ENCODE peak calls at places on chromosomes 7 and 10, in eight cellular contexts. One of them, this sample, is unnamed.

GRCh38 chr7:100159099-100159623 is 638 bp upstream of the TRAPPC14 start:
- DNase-seq in fibroblast of lung: no peak
- DNase-seq in IMR-90: no peak
- DNase-seq in ovary: peak
- DNase-seq in CD4-positive, CD25-positive, alpha-beta regulatory T cell: no peak
- DNase-seq in endodermal cell: peak
- DNase-seq in naive thymus-derived CD4-positive, alpha-beta T cell: no peak
- DNase-seq in stomach: no peak
- DNase-seq in this sample: no peak

GRCh38 chr7:91759205-91759863 is 121.2 kb downstream of the MTERF1 start:
- DNase-seq in fibroblast of lung: peak
- DNase-seq in IMR-90: no peak
- DNase-seq in ovary: no peak
- DNase-seq in CD4-positive, CD25-positive, alpha-beta regulatory T cell: no peak
- DNase-seq in endodermal cell: peak
- DNase-seq in naive thymus-derived CD4-positive, alpha-beta T cell: no peak
- DNase-seq in stomach: peak
- DNase-seq in this sample: peak

GRCh38 chr10:43235070-43235900 is 31.6 kb downstream of the RASGEF1A start:
- DNase-seq in fibroblast of lung: no peak
- DNase-seq in IMR-90: no peak
- DNase-seq in ovary: no peak
- DNase-seq in CD4-positive, CD25-positive, alpha-beta regulatory T cell: no peak
- DNase-seq in endodermal cell: peak
- DNase-seq in naive thymus-derived CD4-positive, alpha-beta T cell: no peak
- DNase-seq in stomach: no peak
- DNase-seq in this sample: peak

GRCh38 chr10:59971915-59972314 is 65.6 kb upstream of the CCDC6 start:
- DNase-seq in fibroblast of lung: peak
- DNase-seq in IMR-90: no peak
- DNase-seq in ovary: no peak
- DNase-seq in CD4-positive, CD25-positive, alpha-beta regulatory T cell: no peak
- DNase-seq in endodermal cell: no peak
- DNase-seq in naive thymus-derived CD4-positive, alpha-beta T cell: no peak
- DNase-seq in stomach: peak
- DNase-seq in this sample: peak

GRCh38 chr10:80568306-80568705 is 30.6 kb downstream of the SH2D4B start:
- DNase-seq in fibroblast of lung: no peak
- DNase-seq in IMR-90: no peak
- DNase-seq in ovary: no peak
- DNase-seq in CD4-positive, CD25-positive, alpha-beta regulatory T cell: no peak
- DNase-seq in endodermal cell: no peak
- DNase-seq in naive thymus-derived CD4-positive, alpha-beta T cell: no peak
- DNase-seq in stomach: no peak
- DNase-seq in this sample: no peak

GRCh38 chr10:106577266-106577665 is 587.2 kb downstream of the SORCS1 start:
- DNase-seq in fibroblast of lung: peak
- DNase-seq in IMR-90: peak
- DNase-seq in ovary: no peak
- DNase-seq in CD4-positive, CD25-positive, alpha-beta regulatory T cell: no peak
- DNase-seq in endodermal cell: peak
- DNase-seq in naive thymus-derived CD4-positive, alpha-beta T cell: no peak
- DNase-seq in stomach: no peak
- DNase-seq in this sample: no peak

GRCh38 chr7:23349484-23350157 is 50.5 kb downstream of the MALSU1 start:
- DNase-seq in fibroblast of lung: peak
- DNase-seq in IMR-90: peak
- DNase-seq in ovary: no peak
- DNase-seq in CD4-positive, CD25-positive, alpha-beta regulatory T cell: no peak
- DNase-seq in endodermal cell: peak
- DNase-seq in naive thymus-derived CD4-positive, alpha-beta T cell: no peak
- DNase-seq in stomach: no peak
- DNase-seq in this sample: no peak

GRCh38 chr7:97014145-97014544 is 8.8 kb downstream of the DLX6 start:
- DNase-seq in fibroblast of lung: no peak
- DNase-seq in IMR-90: no peak
- DNase-seq in ovary: no peak
- DNase-seq in CD4-positive, CD25-positive, alpha-beta regulatory T cell: no peak
- DNase-seq in endodermal cell: no peak
- DNase-seq in naive thymus-derived CD4-positive, alpha-beta T cell: no peak
- DNase-seq in stomach: no peak
- DNase-seq in this sample: no peak

GRCh38 chr10:30056767-30057355 is 2.5 kb downstream of the JCAD start:
- DNase-seq in fibroblast of lung: no peak
- DNase-seq in IMR-90: no peak
- DNase-seq in ovary: no peak
- DNase-seq in CD4-positive, CD25-positive, alpha-beta regulatory T cell: no peak
- DNase-seq in endodermal cell: peak
- DNase-seq in naive thymus-derived CD4-positive, alpha-beta T cell: no peak
- DNase-seq in stomach: no peak
- DNase-seq in this sample: no peak

GRCh38 chr10:56370217-56371113 is 9.4 kb upstream of the ZWINT start:
- DNase-seq in fibroblast of lung: peak
- DNase-seq in IMR-90: no peak
- DNase-seq in ovary: no peak
- DNase-seq in CD4-positive, CD25-positive, alpha-beta regulatory T cell: no peak
- DNase-seq in endodermal cell: peak
- DNase-seq in naive thymus-derived CD4-positive, alpha-beta T cell: no peak
- DNase-seq in stomach: no peak
- DNase-seq in this sample: no peak

GRCh38 chr7:37224746-37225145 is 223.9 kb downstream of the ELMO1 start:
- DNase-seq in fibroblast of lung: no peak
- DNase-seq in IMR-90: no peak
- DNase-seq in ovary: no peak
- DNase-seq in CD4-positive, CD25-positive, alpha-beta regulatory T cell: no peak
- DNase-seq in endodermal cell: no peak
- DNase-seq in naive thymus-derived CD4-positive, alpha-beta T cell: no peak
- DNase-seq in stomach: no peak
- DNase-seq in this sample: no peak

GRCh38 chr10:79241629-79241989 is 105.7 kb upstream of the PPIF start:
- DNase-seq in fibroblast of lung: no peak
- DNase-seq in IMR-90: no peak
- DNase-seq in ovary: no peak
- DNase-seq in CD4-positive, CD25-positive, alpha-beta regulatory T cell: no peak
- DNase-seq in endodermal cell: peak
- DNase-seq in naive thymus-derived CD4-positive, alpha-beta T cell: no peak
- DNase-seq in stomach: no peak
- DNase-seq in this sample: no peak

GRCh38 chr7:101237206-101238067 is at the start of gene CLDN15:
- DNase-seq in fibroblast of lung: peak
- DNase-seq in IMR-90: peak
- DNase-seq in ovary: peak
- DNase-seq in CD4-positive, CD25-positive, alpha-beta regulatory T cell: no peak
- DNase-seq in endodermal cell: no peak
- DNase-seq in naive thymus-derived CD4-positive, alpha-beta T cell: no peak
- DNase-seq in stomach: no peak
- DNase-seq in this sample: peak

GRCh38 chr10:131666091-131666490 is 234.7 kb upstream of the PPP2R2D start:
- DNase-seq in fibroblast of lung: no peak
- DNase-seq in IMR-90: no peak
- DNase-seq in ovary: no peak
- DNase-seq in CD4-positive, CD25-positive, alpha-beta regulatory T cell: no peak
- DNase-seq in endodermal cell: no peak
- DNase-seq in naive thymus-derived CD4-positive, alpha-beta T cell: no peak
- DNase-seq in stomach: no peak
- DNase-seq in this sample: no peak

GRCh38 chr10:42519761-42520460 is 118.5 kb downstream of the ZNF33B start:
- DNase-seq in fibroblast of lung: peak
- DNase-seq in IMR-90: no peak
- DNase-seq in ovary: no peak
- DNase-seq in CD4-positive, CD25-positive, alpha-beta regulatory T cell: no peak
- DNase-seq in endodermal cell: no peak
- DNase-seq in naive thymus-derived CD4-positive, alpha-beta T cell: no peak
- DNase-seq in stomach: no peak
- DNase-seq in this sample: no peak

DNA sequence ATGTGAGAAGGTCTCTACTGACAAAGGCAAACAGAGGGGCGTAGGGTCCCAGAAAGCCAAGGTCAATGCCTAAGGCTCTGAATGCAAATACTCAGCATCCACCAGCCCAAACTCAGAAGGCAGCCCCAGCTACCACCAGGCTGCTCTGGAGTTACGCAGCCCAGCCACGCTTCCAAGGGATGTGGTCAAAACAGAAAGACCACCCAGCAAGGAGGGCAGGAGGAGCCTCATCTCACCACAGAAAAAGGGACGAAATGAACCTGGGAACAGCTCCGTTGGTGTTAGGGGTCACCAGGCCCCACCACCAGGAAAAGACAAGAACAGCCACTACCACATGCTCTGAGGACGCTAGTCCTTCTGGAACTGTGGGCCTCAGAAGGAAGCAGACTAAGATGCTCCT is 65.1 kb downstream of the CTBP2 start:
- DNase-seq in fibroblast of lung: no peak
- DNase-seq in IMR-90: no peak
- DNase-seq in ovary: peak
- DNase-seq in CD4-positive, CD25-positive, alpha-beta regulatory T cell: no peak
- DNase-seq in endodermal cell: no peak
- DNase-seq in naive thymus-derived CD4-positive, alpha-beta T cell: no peak
- DNase-seq in stomach: peak
- DNase-seq in this sample: peak
- H3K27ac ChIP-seq in fibroblast of lung: peak
- H3K27ac ChIP-seq in IMR-90: peak
- H3K27ac ChIP-seq in ovary: no peak
- H3K27ac ChIP-seq in CD4-positive, CD25-positive, alpha-beta regulatory T cell: no peak
- H3K27ac ChIP-seq in endodermal cell: no peak
- H3K27ac ChIP-seq in naive thymus-derived CD4-positive, alpha-beta T cell: no peak
- H3K27ac ChIP-seq in stomach: peak
- H3K27ac ChIP-seq in this sample: no peak

GRCh38 chr10:103832806-103833205 is 22.6 kb downstream of the SH3PXD2A start:
- DNase-seq in fibroblast of lung: no peak
- DNase-seq in IMR-90: no peak
- DNase-seq in ovary: no peak
- DNase-seq in CD4-positive, CD25-positive, alpha-beta regulatory T cell: no peak
- DNase-seq in endodermal cell: no peak
- DNase-seq in naive thymus-derived CD4-positive, alpha-beta T cell: no peak
- DNase-seq in stomach: no peak
- DNase-seq in this sample: no peak

GRCh38 chr10:103835121-103836045 is 20.0 kb downstream of the SH3PXD2A start:
- DNase-seq in fibroblast of lung: peak
- DNase-seq in IMR-90: peak
- DNase-seq in ovary: peak
- DNase-seq in CD4-positive, CD25-positive, alpha-beta regulatory T cell: no peak
- DNase-seq in endodermal cell: peak
- DNase-seq in naive thymus-derived CD4-positive, alpha-beta T cell: no peak
- DNase-seq in stomach: no peak
- DNase-seq in this sample: no peak

GRCh38 chr10:103836273-103836672 is 19.1 kb downstream of the SH3PXD2A start:
- DNase-seq in fibroblast of lung: no peak
- DNase-seq in IMR-90: no peak
- DNase-seq in ovary: no peak
- DNase-seq in CD4-positive, CD25-positive, alpha-beta regulatory T cell: no peak
- DNase-seq in endodermal cell: peak
- DNase-seq in naive thymus-derived CD4-positive, alpha-beta T cell: no peak
- DNase-seq in stomach: no peak
- DNase-seq in this sample: no peak

GRCh38 chr10:103834436-103835095 is 20.8 kb downstream of the SH3PXD2A start:
- DNase-seq in fibroblast of lung: no peak
- DNase-seq in IMR-90: no peak
- DNase-seq in ovary: no peak
- DNase-seq in CD4-positive, CD25-positive, alpha-beta regulatory T cell: no peak
- DNase-seq in endodermal cell: peak
- DNase-seq in naive thymus-derived CD4-positive, alpha-beta T cell: no peak
- DNase-seq in stomach: no peak
- DNase-seq in this sample: no peak

DNA sequence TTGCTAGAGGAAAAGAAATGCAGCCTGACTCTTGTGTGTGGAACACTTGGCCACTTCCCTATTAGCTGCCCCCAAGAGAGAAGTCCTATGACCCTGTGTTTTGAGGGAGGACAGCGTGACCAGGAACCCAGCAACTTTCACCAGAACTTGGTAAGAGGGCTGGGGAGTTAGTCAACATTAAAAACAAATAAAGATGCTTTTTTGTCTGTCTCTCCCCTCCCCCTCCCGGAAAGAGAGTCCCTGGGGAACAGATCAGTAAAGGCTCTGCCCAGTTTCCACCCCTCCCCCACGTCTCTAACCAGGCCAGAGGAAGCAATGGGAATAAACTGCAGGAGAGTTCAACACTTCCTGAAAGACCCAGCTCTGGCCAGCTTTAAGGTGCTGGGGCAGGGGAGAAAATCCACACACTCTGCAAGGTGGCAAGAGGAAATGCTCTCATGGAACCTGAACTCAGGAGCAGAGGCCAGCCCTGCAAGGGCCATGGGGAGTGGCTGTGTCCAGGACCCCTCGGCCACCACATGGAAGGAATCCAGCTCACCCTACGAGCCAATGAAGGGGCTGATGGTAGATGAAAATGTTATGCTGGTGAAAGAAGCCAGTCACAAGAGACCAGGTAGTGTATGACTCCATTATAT is 21.5 kb downstream of the SH3PXD2A start:
- DNase-seq in fibroblast of lung: peak
- DNase-seq in IMR-90: no peak
- DNase-seq in ovary: peak
- DNase-seq in CD4-positive, CD25-positive, alpha-beta regulatory T cell: no peak
- DNase-seq in endodermal cell: peak
- DNase-seq in naive thymus-derived CD4-positive, alpha-beta T cell: no peak
- DNase-seq in stomach: no peak
- DNase-seq in this sample: peak
- H3K4me3 ChIP-seq in fibroblast of lung: no peak
- H3K4me3 ChIP-seq in IMR-90: no peak
- H3K4me3 ChIP-seq in ovary: no peak
- H3K4me3 ChIP-seq in CD4-positive, CD25-positive, alpha-beta regulatory T cell: no peak
- H3K4me3 ChIP-seq in endodermal cell: no peak
- H3K4me3 ChIP-seq in naive thymus-derived CD4-positive, alpha-beta T cell: no peak
- H3K4me3 ChIP-seq in stomach: no peak
- H3K4me3 ChIP-seq in this sample: no peak

DNA sequence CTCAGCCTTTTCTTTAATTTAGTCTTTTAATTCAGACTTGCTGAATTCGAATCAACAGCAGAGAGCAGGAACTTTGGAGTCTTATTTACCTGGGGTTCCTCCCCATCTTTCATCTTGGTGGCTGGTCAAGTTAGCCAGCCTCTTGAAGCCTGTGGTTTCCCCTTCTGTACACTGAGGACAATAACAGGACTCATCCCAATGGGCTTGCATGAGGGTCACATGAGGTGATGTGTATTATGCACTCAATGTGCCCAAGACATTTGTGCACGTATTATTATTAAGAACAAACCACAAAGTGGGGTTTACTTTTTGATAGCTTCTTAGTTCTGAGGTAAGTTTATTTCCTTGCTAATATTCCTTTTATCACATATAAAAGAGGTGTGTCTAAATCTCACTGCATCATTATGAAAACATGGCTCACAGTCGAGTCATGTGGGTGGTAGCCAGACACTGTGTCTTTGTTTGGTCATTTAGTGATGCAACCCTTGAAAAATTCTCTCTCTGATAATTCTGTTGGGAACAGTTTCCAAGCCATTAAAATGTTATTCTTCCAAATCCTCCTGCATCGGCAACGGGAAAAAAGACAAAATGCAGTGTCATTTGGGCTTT is 86.5 kb upstream of the GRB10 start:
- DNase-seq in fibroblast of lung: peak
- DNase-seq in IMR-90: peak
- DNase-seq in ovary: no peak
- DNase-seq in CD4-positive, CD25-positive, alpha-beta regulatory T cell: no peak
- DNase-seq in endodermal cell: no peak
- DNase-seq in naive thymus-derived CD4-positive, alpha-beta T cell: no peak
- DNase-seq in stomach: no peak
- DNase-seq in this sample: no peak
- H3K27ac ChIP-seq in fibroblast of lung: no peak
- H3K27ac ChIP-seq in IMR-90: no peak
- H3K27ac ChIP-seq in ovary: no peak
- H3K27ac ChIP-seq in CD4-positive, CD25-positive, alpha-beta regulatory T cell: no peak
- H3K27ac ChIP-seq in endodermal cell: no peak
- H3K27ac ChIP-seq in naive thymus-derived CD4-positive, alpha-beta T cell: no peak
- H3K27ac ChIP-seq in stomach: no peak
- H3K27ac ChIP-seq in this sample: peak

GRCh38 chr7:45108863-45109262 is 2.6 kb downstream of the TBRG4 start:
- DNase-seq in fibroblast of lung: no peak
- DNase-seq in IMR-90: no peak
- DNase-seq in ovary: peak
- DNase-seq in CD4-positive, CD25-positive, alpha-beta regulatory T cell: no peak
- DNase-seq in endodermal cell: peak
- DNase-seq in naive thymus-derived CD4-positive, alpha-beta T cell: no peak
- DNase-seq in stomach: no peak
- DNase-seq in this sample: no peak
- H3K4me3 ChIP-seq in fibroblast of lung: no peak
- H3K4me3 ChIP-seq in IMR-90: no peak
- H3K4me3 ChIP-seq in ovary: no peak
- H3K4me3 ChIP-seq in CD4-positive, CD25-positive, alpha-beta regulatory T cell: no peak
- H3K4me3 ChIP-seq in endodermal cell: no peak
- H3K4me3 ChIP-seq in naive thymus-derived CD4-positive, alpha-beta T cell: no peak
- H3K4me3 ChIP-seq in stomach: no peak
- H3K4me3 ChIP-seq in this sample: no peak

This sample was measured in body of pancreas.